ENCODE peak calls at places on chromosomes 1 and 21, in five cellular contexts. E, I, Q, U and H are unnamed samples.

GRCh38 chr21:29504751-29505321 is 206.1 kb downstream of the BACH1 start:
- DNase-seq in U (no peak), E (no peak), I (peak; percentile 8), Q (no peak), H (peak; percentile 49)

GRCh38 chr1:237383825-237384612 is 342.0 kb downstream of the RYR2 start:
- DNase-seq in I (no peak), E (no peak), Q (peak; percentile 71), U (no peak), H (no peak)

GRCh38 chr21:45880097-45881068 is 101.2 kb upstream of the COL6A1 start:
- DNase-seq in E (peak; percentile 68), U (no peak), I (no peak), Q (peak; percentile 90), H (peak; percentile 66)

GRCh38 chr1:11458811-11459275 is 20.1 kb upstream of the DISP3 start:
- DNase-seq in Q (no peak), I (no peak), U (no peak), E (peak; percentile 93), H (no peak)

GRCh38 chr21:28230559-28230958 is 762.1 kb downstream of the LTN1 start:
- DNase-seq in I (no peak), U (no peak), Q (no peak), E (no peak), H (no peak)

GRCh38 chr21:26845066-26845749 is at the start of gene ADAMTS1:
- DNase-seq in Q (peak; percentile 95), E (peak; percentile 92), U (no peak), I (peak; percentile 89), H (peak; percentile 68)

GRCh38 chr1:25821630-25822091 is 1.9 kb downstream of the MTFR1L start:
- DNase-seq in E (no peak), I (no peak), Q (no peak), U (no peak), H (no peak)

GRCh38 chr1:203627819-203628184 is 1.2 kb downstream of the ATP2B4 start:
- DNase-seq in U (peak; percentile 46), I (no peak), Q (no peak), E (no peak), H (no peak)

GRCh38 chr21:16196521-16197208 is 466.9 kb downstream of the USP25 start:
- DNase-seq in Q (no peak), I (no peak), E (no peak), U (no peak), H (no peak)

GRCh38 chr1:2968471-2968881 is 52.8 kb upstream of the ACTRT2 start:
- DNase-seq in I (no peak), U (no peak), Q (no peak), E (peak; percentile 90), H (no peak)

GRCh38 chr1:234756857-234757256 is 146.9 kb upstream of the IRF2BP2 start:
- DNase-seq in Q (no peak), U (no peak), I (no peak), E (no peak), H (no peak)

GRCh38 chr1:234759888-234760287 is 149.9 kb upstream of the IRF2BP2 start:
- DNase-seq in Q (no peak), I (no peak), E (no peak), U (no peak), H (no peak)

GRCh38 chr1:234756066-234756783 is 146.2 kb upstream of the IRF2BP2 start:
- DNase-seq in E (no peak), I (no peak), Q (no peak), U (no peak), H (no peak)

GRCh38 chr1:234760303-234760723 is 150.3 kb upstream of the IRF2BP2 start:
- DNase-seq in I (no peak), Q (no peak), U (no peak), E (no peak), H (no peak)

DNA sequence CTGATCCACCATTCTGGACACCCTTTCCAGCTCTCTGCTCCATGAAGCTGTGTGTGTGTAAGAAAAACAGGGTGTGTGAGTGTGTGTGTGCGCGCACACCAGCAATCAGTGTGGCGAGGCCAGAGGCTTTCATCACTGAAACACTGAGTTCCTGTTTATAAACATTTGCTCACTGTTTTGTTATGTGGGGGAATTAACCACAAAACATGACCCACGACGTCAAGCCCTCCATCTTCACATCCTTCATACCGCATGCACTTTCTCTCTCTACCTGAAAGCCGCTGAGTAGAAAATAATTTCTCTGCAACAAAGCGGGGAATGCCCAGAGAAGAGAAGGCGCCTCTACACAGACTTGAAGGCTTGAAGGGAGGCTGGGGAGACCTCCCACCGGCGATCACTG is 148.9 kb upstream of the IRF2BP2 start:
- DNase-seq in Q (no peak), U (no peak), E (no peak), I (no peak), H (no peak)
- H3K4me3 ChIP-seq in Q (no peak overlapping the region), U (no peak overlapping the region), E (no peak overlapping the region), I (no peak overlapping the region), H (no peak overlapping the region)

DNA sequence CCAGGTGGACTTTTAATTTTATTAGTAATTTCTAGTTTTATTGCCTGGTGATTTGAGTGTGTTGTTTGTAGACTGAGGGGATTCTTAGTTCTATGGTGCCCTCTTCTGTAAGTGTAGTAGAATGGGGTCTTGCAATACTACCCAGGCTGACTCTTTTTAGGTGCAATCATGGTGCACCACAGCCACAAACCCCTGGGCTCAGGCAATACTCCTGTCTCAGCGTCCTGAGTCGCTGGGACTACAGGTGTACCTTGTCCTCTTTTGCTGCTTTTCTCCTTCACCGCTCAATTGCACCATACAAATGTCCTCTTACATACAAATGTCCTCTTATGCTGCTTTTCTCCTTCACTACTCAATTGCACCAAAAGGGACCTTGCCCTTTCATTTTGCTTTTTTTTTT is 43.1 kb downstream of the SCP2 start:
- DNase-seq in Q (peak; percentile 20), U (no peak), E (no peak), I (no peak), H (peak; percentile 11)
- TF ChIP-seq CTCF in Q (peak; percentile 34), U (no peak), E (no peak), I (peak; percentile 26), H (peak; percentile 36)

GRCh38 chr21:42269382-42269781 is 45.8 kb downstream of the TFF3 start:
- DNase-seq in E (no peak), Q (no peak), U (no peak), I (no peak), H (no peak)
- H3K4me3 ChIP-seq in E (no peak overlapping the region), Q (no peak overlapping the region), U (no peak overlapping the region), I (no peak overlapping the region), H (no peak overlapping the region)

GRCh38 chr21:19321688-19322087 is 918.1 kb upstream of the TMPRSS15 start:
- DNase-seq in Q (no peak), U (no peak), E (no peak), I (no peak), H (no peak)

GRCh38 chr21:19326581-19327319 is 923.2 kb upstream of the TMPRSS15 start:
- DNase-seq in Q (no peak), U (no peak), E (no peak), I (no peak), H (no peak)

GRCh38 chr21:19322360-19322759 is 918.8 kb upstream of the TMPRSS15 start:
- DNase-seq in Q (no peak), E (no peak), U (no peak), I (no peak), H (no peak)
- TF ChIP-seq CTCF in Q (peak; percentile 6), E (peak; percentile 63), U (no peak), I (no peak), H (no peak)

GRCh38 chr1:115090956-115091355 is 1.7 kb upstream of the TSPAN2 start:
- DNase-seq in Q (no peak), E (no peak), I (no peak), U (no peak), H (no peak)
- H3K4me3 ChIP-seq in Q (no peak overlapping the region), E (no peak overlapping the region), I (no peak overlapping the region), U (no peak overlapping the region), H (no peak overlapping the region)

GRCh38 chr1:109980324-109981127 is 4.0 kb upstream of the AHCYL1 start:
- DNase-seq in U (no peak), I (no peak), E (no peak), Q (peak; percentile 40), H (no peak)
- TF ChIP-seq CTCF in U (no peak), I (peak; percentile 54), E (peak; percentile 47), Q (peak; percentile 44), H (peak; percentile 59)

GRCh38 chr1:45335732-45336365 is 4.1 kb upstream of the TOE1 start:
- DNase-seq in U (no peak), E (no peak), Q (no peak), I (no peak), H (no peak)
- H3K4me3 ChIP-seq in U (no peak overlapping the region), E (no peak overlapping the region), Q (no peak overlapping the region), I (no peak overlapping the region), H (no peak overlapping the region)

DNA sequence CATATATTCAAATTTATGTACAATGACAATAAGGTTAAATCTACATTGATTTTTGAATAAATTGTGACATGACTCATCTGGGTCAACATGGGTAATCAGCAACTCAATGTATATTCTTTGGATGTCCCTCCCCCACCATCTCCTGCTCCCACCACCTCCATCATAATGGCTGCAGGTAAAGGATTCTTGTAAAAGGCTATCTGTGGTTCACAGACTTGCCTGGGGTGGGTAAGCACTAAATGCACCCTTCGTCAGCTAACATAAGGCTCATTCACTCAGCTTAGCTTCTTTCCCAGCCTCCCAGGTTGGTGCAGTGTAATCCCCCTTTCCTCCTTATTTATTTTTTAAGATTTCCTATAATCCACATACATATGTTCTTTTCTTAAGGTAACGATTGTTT is 355.7 kb upstream of the DPYD start:
- DNase-seq in U (no peak), I (no peak), E (no peak), Q (no peak), H (no peak)
- TF ChIP-seq CTCF in U (no peak), I (no peak), E (no peak), Q (no peak), H (no peak)